ENCODE peak calls at places on chromosomes 4 and X, in five cellular contexts. One of them, this sample, is unnamed.

GRCh38 chrX:118528089-118528753 is 32.6 kb downstream of the DOCK11 start:
- DNase-seq in OCI-LY7: peak
- DNase-seq in heart right ventricle: no peak
- DNase-seq in coronary artery: no peak
- DNase-seq in effector memory CD4-positive, alpha-beta T cell: peak
- DNase-seq in this sample: no peak

GRCh38 chr4:55757356-55758024 is 62.1 kb upstream of the EXOC1L start:
- DNase-seq in OCI-LY7: no peak
- DNase-seq in heart right ventricle: no peak
- DNase-seq in coronary artery: no peak
- DNase-seq in effector memory CD4-positive, alpha-beta T cell: no peak
- DNase-seq in this sample: no peak

GRCh38 chrX:17768997-17769396 is 31.7 kb downstream of the SCML1 start:
- DNase-seq in OCI-LY7: no peak
- DNase-seq in heart right ventricle: no peak
- DNase-seq in coronary artery: no peak
- DNase-seq in effector memory CD4-positive, alpha-beta T cell: no peak
- DNase-seq in this sample: no peak

GRCh38 chr4:38781854-38782261 is 932 bp downstream of the TLR10 start:
- DNase-seq in OCI-LY7: peak
- DNase-seq in heart right ventricle: no peak
- DNase-seq in coronary artery: no peak
- DNase-seq in effector memory CD4-positive, alpha-beta T cell: no peak
- DNase-seq in this sample: no peak

GRCh38 chrX:108468486-108468885 is 28.8 kb downstream of the COL4A5 start:
- DNase-seq in OCI-LY7: no peak
- DNase-seq in heart right ventricle: no peak
- DNase-seq in coronary artery: no peak
- DNase-seq in effector memory CD4-positive, alpha-beta T cell: no peak
- DNase-seq in this sample: no peak

GRCh38 chr4:11824557-11824956 is 395.9 kb upstream of the HS3ST1 start:
- DNase-seq in OCI-LY7: no peak
- DNase-seq in heart right ventricle: no peak
- DNase-seq in coronary artery: no peak
- DNase-seq in effector memory CD4-positive, alpha-beta T cell: no peak
- DNase-seq in this sample: no peak

GRCh38 chr4:82043081-82043808 is 330.5 kb downstream of the HNRNPD start:
- DNase-seq in OCI-LY7: no peak
- DNase-seq in heart right ventricle: no peak
- DNase-seq in coronary artery: no peak
- DNase-seq in effector memory CD4-positive, alpha-beta T cell: no peak
- DNase-seq in this sample: no peak

GRCh38 chr4:6042293-6043063 is 24.2 kb upstream of the C4orf50 start:
- DNase-seq in OCI-LY7: no peak
- DNase-seq in heart right ventricle: no peak
- DNase-seq in coronary artery: no peak
- DNase-seq in effector memory CD4-positive, alpha-beta T cell: no peak
- DNase-seq in this sample: no peak

GRCh38 chr4:138890921-138891570 is 124.5 kb upstream of the NOCT start:
- DNase-seq in OCI-LY7: no peak
- DNase-seq in heart right ventricle: no peak
- DNase-seq in coronary artery: no peak
- DNase-seq in effector memory CD4-positive, alpha-beta T cell: no peak
- DNase-seq in this sample: no peak

GRCh38 chr4:101421393-101421792 is 74.1 kb upstream of the PPP3CA start:
- DNase-seq in OCI-LY7: no peak
- DNase-seq in heart right ventricle: no peak
- DNase-seq in coronary artery: no peak
- DNase-seq in effector memory CD4-positive, alpha-beta T cell: no peak
- DNase-seq in this sample: no peak

GRCh38 chr4:101418466-101418865 is 71.1 kb upstream of the PPP3CA start:
- DNase-seq in OCI-LY7: no peak
- DNase-seq in heart right ventricle: no peak
- DNase-seq in coronary artery: no peak
- DNase-seq in effector memory CD4-positive, alpha-beta T cell: no peak
- DNase-seq in this sample: no peak

GRCh38 chr4:101420661-101421060 is 73.3 kb upstream of the PPP3CA start:
- DNase-seq in OCI-LY7: no peak
- DNase-seq in heart right ventricle: no peak
- DNase-seq in coronary artery: no peak
- DNase-seq in effector memory CD4-positive, alpha-beta T cell: no peak
- DNase-seq in this sample: no peak

GRCh38 chr4:101418055-101418454 is 70.7 kb upstream of the PPP3CA start:
- DNase-seq in OCI-LY7: no peak
- DNase-seq in heart right ventricle: no peak
- DNase-seq in coronary artery: no peak
- DNase-seq in effector memory CD4-positive, alpha-beta T cell: peak
- DNase-seq in this sample: no peak

DNA sequence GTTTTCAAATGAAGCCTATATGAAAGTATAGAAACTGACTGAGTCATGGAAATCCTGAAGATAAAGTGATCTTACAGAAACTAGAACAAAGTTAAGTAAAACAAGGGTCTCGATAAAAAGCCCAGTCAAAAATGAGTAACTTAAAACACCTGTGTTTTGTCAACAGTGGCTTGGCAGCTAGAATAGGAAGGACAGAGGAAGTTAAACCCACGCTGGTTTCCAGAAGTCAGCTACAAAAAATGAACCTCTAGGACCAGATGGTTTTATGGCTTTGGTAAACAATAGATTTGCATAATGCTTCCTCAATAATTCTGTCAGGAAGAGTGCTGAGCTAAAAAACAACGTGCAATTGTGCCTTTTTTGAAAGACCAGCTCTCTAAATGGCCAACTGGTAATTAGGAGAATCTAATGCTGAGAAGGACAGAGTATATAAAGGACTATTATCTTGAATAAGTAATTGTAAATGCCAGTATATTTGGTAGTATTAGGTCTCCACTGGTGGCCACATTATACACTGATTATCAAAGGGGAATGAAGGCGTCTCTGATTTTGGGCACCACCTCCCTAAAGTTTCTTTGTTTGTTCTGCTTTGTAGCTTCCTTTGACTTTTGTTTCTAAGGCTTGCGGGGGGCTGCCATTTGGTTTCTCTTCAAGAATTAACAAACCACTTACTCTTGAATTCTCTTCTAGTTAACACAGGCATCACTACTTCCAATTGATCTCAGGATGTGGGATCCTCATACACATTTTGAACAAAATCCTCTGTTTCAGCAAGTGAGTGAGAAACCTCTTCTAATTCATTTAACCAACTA is 72.2 kb upstream of the PPP3CA start:
- DNase-seq in OCI-LY7: no peak
- DNase-seq in heart right ventricle: no peak
- DNase-seq in coronary artery: no peak
- DNase-seq in effector memory CD4-positive, alpha-beta T cell: no peak
- DNase-seq in this sample: no peak
- H3K27ac ChIP-seq in OCI-LY7: no peak
- H3K27ac ChIP-seq in heart right ventricle: no peak
- H3K27ac ChIP-seq in coronary artery: no peak
- H3K27ac ChIP-seq in effector memory CD4-positive, alpha-beta T cell: no peak
- H3K27ac ChIP-seq in this sample: no peak

DNA sequence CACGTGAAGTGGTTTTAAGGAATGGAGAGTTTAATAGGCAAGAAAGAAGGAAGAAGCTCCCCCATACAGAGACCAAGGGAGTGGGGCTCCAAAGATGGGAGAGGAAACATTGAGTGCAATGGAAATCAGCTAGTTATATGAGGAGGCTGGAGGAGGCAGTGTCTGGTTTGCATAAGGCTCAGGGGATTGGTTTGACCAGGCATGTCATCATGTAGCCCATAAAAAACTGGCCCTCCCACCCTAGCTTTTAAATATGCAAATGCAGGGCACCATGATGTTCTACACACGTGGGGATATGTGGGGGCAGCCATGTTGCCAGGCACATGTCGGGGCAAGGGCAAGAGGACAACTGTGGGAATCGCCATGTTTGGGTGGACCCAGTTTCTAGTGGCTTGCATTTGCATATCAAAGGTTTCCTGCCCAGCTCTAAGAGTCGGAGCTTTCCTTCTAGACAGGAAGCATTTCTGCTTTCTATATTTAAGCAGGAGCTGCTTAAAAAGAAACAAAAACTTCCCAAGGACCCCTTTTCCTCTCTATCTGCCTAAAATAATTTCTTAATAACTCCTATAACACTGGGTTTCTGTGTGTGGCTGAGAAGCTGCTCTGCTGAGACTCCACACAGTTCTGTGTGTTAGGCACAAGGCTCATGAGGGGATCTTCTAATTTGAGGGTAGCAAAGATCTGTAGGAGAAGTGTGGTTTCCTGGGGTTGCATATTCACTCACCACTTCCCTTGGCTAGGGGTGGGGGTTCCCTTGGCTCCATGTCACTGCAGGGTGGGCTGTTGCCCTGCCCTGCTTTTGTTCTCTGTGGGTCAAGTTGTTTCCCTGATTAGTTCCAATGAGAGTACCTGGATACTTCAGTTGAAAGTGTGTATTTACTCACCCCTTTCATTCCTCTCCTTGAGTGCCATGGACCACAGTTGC is 113.5 kb downstream of the VSIG4 start:
- DNase-seq in OCI-LY7: peak
- DNase-seq in heart right ventricle: no peak
- DNase-seq in coronary artery: no peak
- DNase-seq in effector memory CD4-positive, alpha-beta T cell: peak
- DNase-seq in this sample: no peak
- H3K27ac ChIP-seq in OCI-LY7: no peak
- H3K27ac ChIP-seq in heart right ventricle: no peak
- H3K27ac ChIP-seq in coronary artery: no peak
- H3K27ac ChIP-seq in effector memory CD4-positive, alpha-beta T cell: peak
- H3K27ac ChIP-seq in this sample: no peak

GRCh38 chr4:10114607-10115006 is 2.0 kb downstream of the WDR1 start:
- DNase-seq in OCI-LY7: no peak
- DNase-seq in heart right ventricle: no peak
- DNase-seq in coronary artery: no peak
- DNase-seq in effector memory CD4-positive, alpha-beta T cell: no peak
- DNase-seq in this sample: no peak
- H3K27ac ChIP-seq in OCI-LY7: no peak
- H3K27ac ChIP-seq in heart right ventricle: peak
- H3K27ac ChIP-seq in coronary artery: peak
- H3K27ac ChIP-seq in effector memory CD4-positive, alpha-beta T cell: peak
- H3K27ac ChIP-seq in this sample: no peak

DNA sequence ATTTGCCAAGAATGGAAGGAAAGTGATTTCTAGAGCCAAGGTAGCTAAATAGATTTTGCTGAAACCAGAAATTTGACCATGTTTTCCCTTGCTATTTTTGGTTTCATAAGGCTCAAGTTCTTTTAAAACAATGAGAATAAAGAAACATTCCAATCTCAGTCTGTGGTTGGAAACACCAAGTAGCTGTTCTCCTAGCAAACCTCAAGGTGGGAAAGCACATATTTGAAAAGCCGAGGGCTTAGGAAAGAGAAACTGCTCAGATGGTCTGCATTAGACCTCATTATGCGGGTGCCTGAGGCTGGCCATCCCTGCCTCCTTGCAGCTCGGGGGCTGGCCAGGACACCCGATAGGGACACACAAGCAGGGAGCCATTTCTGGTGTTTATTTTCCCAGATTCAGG is 5.8 kb downstream of the NYX start:
- DNase-seq in OCI-LY7: no peak
- DNase-seq in heart right ventricle: no peak
- DNase-seq in coronary artery: no peak
- DNase-seq in effector memory CD4-positive, alpha-beta T cell: no peak
- DNase-seq in this sample: no peak
- H3K27ac ChIP-seq in OCI-LY7: no peak
- H3K27ac ChIP-seq in heart right ventricle: peak
- H3K27ac ChIP-seq in coronary artery: peak
- H3K27ac ChIP-seq in effector memory CD4-positive, alpha-beta T cell: no peak
- H3K27ac ChIP-seq in this sample: no peak

DNA sequence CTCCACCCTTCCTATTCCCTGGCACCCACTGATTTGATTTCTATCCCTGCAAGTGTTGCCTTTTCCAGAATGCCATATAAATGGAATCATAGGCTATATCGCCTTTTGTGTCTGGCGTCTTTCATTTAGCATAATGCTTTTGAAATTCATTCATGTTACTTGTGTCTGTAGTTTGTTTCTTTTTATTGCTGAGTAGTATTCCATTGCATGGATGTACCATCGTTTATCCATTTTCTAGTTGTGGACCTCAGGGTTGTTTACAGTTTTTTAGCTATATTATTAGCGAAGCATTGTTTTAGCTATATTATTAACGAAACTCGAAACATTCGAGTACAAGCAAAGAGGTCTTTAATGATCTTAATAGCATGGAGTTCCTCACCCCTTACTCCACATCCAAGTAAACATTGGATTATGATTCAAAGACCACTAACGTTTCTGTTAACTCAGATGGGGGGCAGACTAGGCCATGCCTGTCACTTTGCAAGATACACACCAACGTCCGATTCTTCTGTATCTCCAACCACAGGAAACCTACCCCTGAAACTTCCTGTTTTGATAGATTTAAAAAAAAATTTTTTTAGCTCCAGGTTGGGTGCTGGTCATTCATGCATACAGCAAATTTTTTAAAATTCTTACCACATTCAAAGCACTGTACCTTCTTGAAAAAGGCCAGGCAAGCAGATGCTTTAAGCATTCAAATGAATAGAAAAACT is 1.1 kb downstream of the DCK start:
- DNase-seq in OCI-LY7: peak
- DNase-seq in heart right ventricle: no peak
- DNase-seq in coronary artery: no peak
- DNase-seq in effector memory CD4-positive, alpha-beta T cell: no peak
- DNase-seq in this sample: no peak
- H3K27ac ChIP-seq in OCI-LY7: peak
- H3K27ac ChIP-seq in heart right ventricle: peak
- H3K27ac ChIP-seq in coronary artery: peak
- H3K27ac ChIP-seq in effector memory CD4-positive, alpha-beta T cell: peak
- H3K27ac ChIP-seq in this sample: peak

DNA sequence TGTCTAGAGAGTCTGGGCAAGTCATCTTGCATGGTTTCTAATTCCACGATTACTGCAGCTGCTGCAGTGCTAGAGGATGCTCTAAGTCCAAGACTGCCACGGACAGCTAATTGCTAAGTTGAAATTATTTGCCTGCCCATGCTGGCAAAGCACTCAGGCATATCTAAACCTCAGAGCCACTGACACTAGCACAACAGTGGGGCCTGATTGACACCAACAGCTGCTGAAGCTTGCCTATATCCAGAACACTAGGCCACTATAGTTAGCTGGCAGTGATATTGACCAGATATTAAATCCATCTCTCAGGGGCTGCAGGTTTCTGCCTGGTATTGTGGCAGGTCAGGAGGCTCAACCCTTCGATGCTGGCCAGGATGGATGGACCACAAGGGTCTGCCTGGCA is 103.9 kb downstream of the DCAF12L1 start:
- DNase-seq in OCI-LY7: no peak
- DNase-seq in heart right ventricle: no peak
- DNase-seq in coronary artery: no peak
- DNase-seq in effector memory CD4-positive, alpha-beta T cell: no peak
- DNase-seq in this sample: no peak
- H3K27ac ChIP-seq in OCI-LY7: no peak
- H3K27ac ChIP-seq in heart right ventricle: no peak
- H3K27ac ChIP-seq in coronary artery: no peak
- H3K27ac ChIP-seq in effector memory CD4-positive, alpha-beta T cell: no peak
- H3K27ac ChIP-seq in this sample: no peak

This sample was measured in caudate nucleus.